ENCODE peak calls at places on chromosome 11, in six cellular contexts. K is GM12892, X is stomach, D is SK-N-SH, O is spleen, V is K562. N is an unnamed sample.

GRCh38 chr11:43984519-43985385 is 42.3 kb downstream of the C11orf96 start:
- DNase-seq in K (no peak), X (peak), D (no peak), O (no peak), V (no peak), N (no peak)

GRCh38 chr11:37504066-37504611 is 906.1 kb upstream of the RAG2 start:
- DNase-seq in K (peak), X (no peak), D (no peak), O (no peak), V (no peak), N (no peak)

GRCh38 chr11:95692526-95693270 is 96.9 kb downstream of the FAM76B start:
- DNase-seq in K (no peak), X (no peak), D (no peak), O (no peak), V (no peak), N (no peak)

GRCh38 chr11:76228122-76229000 is 22.1 kb upstream of the WNT11 start:
- DNase-seq in K (no peak), X (no peak), D (no peak), O (no peak), V (no peak), N (no peak)

GRCh38 chr11:8832571-8833260 is 78.3 kb upstream of the AKIP1 start:
- DNase-seq in K (peak), X (peak), D (peak), O (no peak), V (no peak), N (peak)

GRCh38 chr11:90874971-90875370 is 652.1 kb upstream of the CHORDC1 start:
- DNase-seq in K (no peak), X (no peak), D (no peak), O (no peak), V (no peak), N (no peak)

GRCh38 chr11:119371778-119372182 is 9.7 kb downstream of the USP2 start:
- DNase-seq in K (no peak), X (no peak), D (peak), O (no peak), V (no peak), N (no peak)

GRCh38 chr11:2847511-2847910 is 38.1 kb downstream of the CDKN1C start:
- DNase-seq in K (no peak), X (no peak), D (no peak), O (no peak), V (no peak), N (no peak)

GRCh38 chr11:70608568-70609314 is 210.4 kb downstream of the CTTN start:
- DNase-seq in K (no peak), X (no peak), D (no peak), O (no peak), V (no peak), N (no peak)

GRCh38 chr11:122584670-122585069 is 70.9 kb upstream of the UBASH3B start:
- DNase-seq in K (no peak), X (no peak), D (no peak), O (no peak), V (no peak), N (no peak)

GRCh38 chr11:330694-331314 is 10.1 kb upstream of the IFITM3 start:
- DNase-seq in K (no peak), X (peak), D (no peak), O (peak), V (no peak), N (peak)

GRCh38 chr11:104206936-104207335 is 43.0 kb upstream of the PDGFD start:
- DNase-seq in K (no peak), X (no peak), D (no peak), O (no peak), V (no peak), N (no peak)

GRCh38 chr11:119739021-119739703 is 10.2 kb upstream of the NECTIN1 start:
- DNase-seq in K (no peak), X (no peak), D (no peak), O (no peak), V (no peak), N (no peak)

GRCh38 chr11:125410091-125410490 is 86.0 kb downstream of the FEZ1 start:
- DNase-seq in K (no peak), X (no peak), D (peak), O (peak), V (no peak), N (no peak)

DNA sequence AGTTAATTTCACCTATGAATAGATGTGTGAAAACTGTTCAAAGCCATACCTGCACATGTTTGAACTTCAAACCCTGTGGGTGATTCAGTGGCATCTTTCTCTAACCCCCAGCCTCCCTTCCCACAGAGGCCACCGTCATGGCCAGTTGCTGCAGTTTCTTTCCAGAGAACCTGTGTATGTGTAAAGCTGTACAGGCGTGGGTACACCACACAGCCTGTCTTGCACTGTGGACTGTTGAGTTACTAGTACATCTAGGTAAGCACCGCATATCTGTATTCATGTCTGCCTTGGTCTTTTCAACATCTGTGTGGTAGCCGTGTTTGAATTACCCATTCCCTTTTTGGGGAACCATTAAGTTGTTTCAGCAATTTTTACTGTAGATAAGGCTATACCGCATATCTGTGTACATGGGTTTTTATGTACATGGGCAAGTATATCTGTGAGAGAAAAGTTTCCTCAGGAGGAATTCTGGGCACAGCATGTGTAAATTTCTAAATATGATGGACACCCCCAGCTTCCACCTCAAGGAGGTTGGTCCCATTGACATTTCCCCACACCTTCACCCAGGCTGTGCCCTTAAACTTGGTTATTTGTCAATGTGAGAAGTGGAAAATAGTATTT is 13.9 kb downstream of the NEAT1 start:
- DNase-seq in K (no peak), X (peak), D (no peak), O (no peak), V (no peak), N (peak)
- TF ChIP-seq POLR2AphosphoS5 in K (no peak), X (no peak), D (peak), O (no peak), V (no peak), N (peak)

GRCh38 chr11:74840486-74840885 is 91.8 kb downstream of the RNF169 start:
- DNase-seq in K (no peak), X (no peak), D (no peak), O (no peak), V (no peak), N (no peak)
- TF ChIP-seq POLR2AphosphoS5 in K (no peak), X (no peak), D (no peak), O (no peak), V (no peak), N (no peak)

GRCh38 chr11:61080526-61080925 is 21.8 kb upstream of the CD5 start:
- DNase-seq in K (no peak), X (no peak), D (no peak), O (no peak), V (no peak), N (no peak)

GRCh38 chr11:61082931-61083531 is 19.3 kb upstream of the CD5 start:
- DNase-seq in K (no peak), X (no peak), D (no peak), O (no peak), V (no peak), N (no peak)

GRCh38 chr11:61082161-61082870 is 20.0 kb upstream of the CD5 start:
- DNase-seq in K (no peak), X (no peak), D (no peak), O (no peak), V (no peak), N (no peak)

GRCh38 chr11:61079416-61080150 is 22.7 kb upstream of the CD5 start:
- DNase-seq in K (no peak), X (no peak), D (no peak), O (no peak), V (no peak), N (no peak)

GRCh38 chr11:61080986-61081590 is 21.2 kb upstream of the CD5 start:
- DNase-seq in K (no peak), X (no peak), D (no peak), O (no peak), V (no peak), N (no peak)
- TF ChIP-seq POLR2AphosphoS5 in K (no peak), X (no peak), D (no peak), O (no peak), V (no peak), N (no peak)

GRCh38 chr11:116984186-116984585 is 114.0 kb downstream of the SIK3 start:
- DNase-seq in K (no peak), X (no peak), D (no peak), O (no peak), V (no peak), N (no peak)

GRCh38 chr11:116980136-116980793 is 118.0 kb downstream of the SIK3 start:
- DNase-seq in K (peak), X (no peak), D (no peak), O (no peak), V (no peak), N (no peak)

GRCh38 chr11:116981216-116981887 is 116.9 kb downstream of the SIK3 start:
- DNase-seq in K (no peak), X (no peak), D (no peak), O (peak), V (no peak), N (no peak)

GRCh38 chr11:116986521-116987105 is 111.6 kb downstream of the SIK3 start:
- DNase-seq in K (no peak), X (no peak), D (no peak), O (no peak), V (no peak), N (no peak)

DNA sequence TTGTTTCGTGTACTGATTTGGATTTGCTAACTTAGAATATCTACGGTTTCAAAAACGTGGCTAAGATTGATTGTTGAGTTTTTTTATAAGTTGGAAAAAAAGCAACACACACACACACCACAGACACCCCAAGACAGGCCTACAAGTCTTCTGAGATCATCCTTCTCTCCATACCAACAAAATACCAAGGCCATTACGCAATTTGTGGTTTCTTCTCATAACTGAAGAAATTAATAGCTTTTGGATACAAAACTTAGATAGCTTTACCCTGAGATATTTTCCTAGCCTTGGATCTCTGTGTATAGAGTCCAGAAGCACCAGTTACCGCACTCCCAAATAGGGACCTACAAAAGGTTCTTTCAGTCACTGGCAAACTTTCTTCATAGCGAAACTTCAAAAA is 113.6 kb downstream of the SIK3 start:
- DNase-seq in K (no peak), X (no peak), D (no peak), O (no peak), V (no peak), N (no peak)
- TF ChIP-seq POLR2AphosphoS5 in K (no peak), X (no peak), D (peak), O (no peak), V (no peak), N (peak)

DNA sequence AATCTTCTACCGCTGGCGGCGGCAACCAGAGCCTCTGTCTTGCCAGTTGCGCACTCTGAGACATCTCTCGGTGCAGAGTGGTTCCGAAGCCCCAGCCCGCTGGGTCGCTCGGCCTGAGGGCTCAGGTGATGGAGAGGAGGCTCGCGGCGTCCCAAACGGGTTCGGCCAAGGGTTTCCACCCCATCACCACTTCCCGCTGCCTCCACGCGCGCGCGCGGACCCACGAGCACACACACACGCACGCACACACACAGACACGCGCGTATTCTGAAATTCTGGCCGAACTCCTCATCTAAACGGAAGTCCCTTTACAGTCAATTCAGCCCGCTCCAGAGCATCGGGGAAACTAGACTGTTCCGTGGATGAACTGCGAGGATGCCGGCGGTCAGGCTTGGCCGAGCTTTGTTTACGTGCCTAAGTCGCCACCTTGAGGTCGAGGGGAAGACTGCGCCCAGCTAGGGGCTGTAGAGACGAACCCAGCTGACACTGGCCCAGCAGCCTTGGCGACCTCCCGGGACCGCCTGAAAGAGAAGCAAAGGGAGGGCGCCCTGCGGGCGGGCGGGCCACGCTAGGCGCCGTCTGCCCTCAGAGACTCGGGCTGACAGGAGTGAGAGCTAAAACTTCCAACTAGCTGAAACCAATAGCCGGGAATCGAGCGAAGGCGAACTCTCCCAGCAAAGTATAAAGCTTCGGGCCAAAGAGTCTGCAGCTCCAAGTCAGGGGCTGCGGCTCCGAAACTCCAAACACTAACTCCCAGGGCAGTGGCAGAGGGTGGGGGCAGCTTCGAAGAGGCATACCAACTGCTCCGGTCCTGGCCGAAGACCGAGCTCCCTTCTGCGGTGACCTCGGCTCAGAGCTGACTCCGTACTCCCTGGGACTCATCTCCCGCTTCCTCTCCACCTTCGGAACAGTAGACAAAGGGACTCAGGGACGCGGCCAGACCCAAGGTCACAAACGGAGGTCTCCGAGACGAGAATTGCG is 124.8 kb upstream of the C11orf58 start:
- DNase-seq in K (peak), X (peak), D (peak), O (peak), V (peak), N (peak)
- TF ChIP-seq POLR2AphosphoS5 in K (no peak), X (no peak), D (no peak), O (peak), V (no peak), N (peak)

GRCh38 chr11:26474401-26474800 is 97.7 kb downstream of the MUC15 start:
- DNase-seq in K (no peak), X (no peak), D (no peak), O (no peak), V (no peak), N (no peak)

GRCh38 chr11:26480041-26480440 is 92.0 kb downstream of the MUC15 start:
- DNase-seq in K (no peak), X (no peak), D (no peak), O (no peak), V (no peak), N (no peak)

GRCh38 chr11:26477406-26477805 is 94.7 kb downstream of the MUC15 start:
- DNase-seq in K (no peak), X (no peak), D (no peak), O (no peak), V (no peak), N (no peak)

GRCh38 chr11:26483101-26483500 is 89.0 kb downstream of the MUC15 start:
- DNase-seq in K (no peak), X (no peak), D (no peak), O (no peak), V (no peak), N (no peak)

DNA sequence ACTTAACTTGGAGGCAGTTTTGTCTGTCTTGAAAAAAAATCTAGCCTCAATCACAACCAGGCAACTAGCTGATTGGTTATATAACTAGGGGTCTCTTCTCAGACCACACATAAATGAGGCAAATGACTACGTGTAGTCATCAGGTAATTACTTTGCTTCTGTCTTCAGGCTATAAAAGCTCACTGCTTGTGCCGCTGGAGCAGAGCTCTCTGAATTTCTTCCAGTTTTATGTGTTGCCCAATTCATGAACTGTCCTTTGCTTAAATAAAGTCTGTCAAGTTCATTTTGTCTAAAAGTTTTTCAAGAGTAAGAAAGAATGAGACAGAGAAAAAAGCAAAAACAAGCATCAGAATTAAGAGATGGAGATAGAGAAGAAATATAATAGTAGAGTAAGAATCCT is 93.4 kb downstream of the MUC15 start:
- DNase-seq in K (no peak), X (no peak), D (no peak), O (no peak), V (no peak), N (no peak)
- TF ChIP-seq POLR2AphosphoS5 in K (no peak), X (no peak), D (no peak), O (no peak), V (no peak), N (no peak)

GRCh38 chr11:34263462-34264186 is 94.2 kb downstream of the ABTB2 start:
- DNase-seq in K (no peak), X (peak), D (no peak), O (no peak), V (no peak), N (peak)
- TF ChIP-seq POLR2AphosphoS5 in K (no peak), X (no peak), D (peak), O (no peak), V (no peak), N (peak)

DNA sequence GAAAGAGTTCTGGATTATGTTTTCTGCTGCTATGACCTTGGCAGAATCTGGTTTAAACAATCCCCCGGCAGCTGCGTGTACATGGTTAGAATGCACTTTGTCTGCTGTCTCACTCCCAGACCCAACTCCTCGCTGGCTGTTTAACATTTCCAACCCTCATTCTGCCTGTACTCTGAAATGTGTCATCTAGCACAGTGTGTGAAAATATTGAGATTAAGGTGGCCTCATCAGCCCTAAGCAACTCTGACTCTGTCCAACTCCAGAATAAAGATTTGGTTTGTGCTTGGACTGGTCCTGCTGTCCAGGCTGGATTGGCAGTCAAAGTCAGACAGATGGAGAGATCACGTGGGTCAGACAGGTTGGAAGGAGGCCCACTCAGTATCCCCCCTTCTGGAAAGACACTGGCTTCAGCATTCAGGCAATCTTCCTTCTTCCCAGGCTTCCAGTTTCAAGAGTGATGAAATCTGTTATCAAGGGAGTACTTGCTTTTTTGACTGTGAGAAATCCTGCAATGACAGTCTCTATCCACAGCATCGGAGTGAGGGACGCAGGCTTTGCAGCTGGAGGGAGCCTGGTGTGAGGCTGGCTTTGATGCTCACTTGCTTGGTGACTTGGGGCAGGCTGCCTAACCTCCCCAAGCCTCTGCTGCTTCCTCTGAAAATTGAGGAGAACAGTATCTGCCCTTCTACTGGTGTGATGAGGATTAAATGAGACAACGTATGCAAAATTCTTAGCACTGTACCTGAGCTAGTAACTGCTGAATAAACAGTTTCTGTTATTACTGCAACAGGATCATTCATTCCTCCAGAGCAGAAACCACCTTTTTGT is 29.8 kb downstream of the ABTB2 start:
- DNase-seq in K (no peak), X (no peak), D (no peak), O (no peak), V (no peak), N (peak)
- TF ChIP-seq POLR2AphosphoS5 in K (no peak), X (peak), D (no peak), O (no peak), V (no peak), N (peak)